ENCODE peak calls at places on chromosome 5, in five cellular contexts. One of them, this sample, is unnamed.

GRCh38 chr5:177443144-177443983 is 3.2 kb upstream of the PRR7 start:
- DNase-seq in heart left ventricle: no peak
- DNase-seq in stomach: no peak
- DNase-seq in IMR-90: no peak
- DNase-seq in A549: no peak
- DNase-seq in this sample: no peak

GRCh38 chr5:152007556-152007955 is 82.9 kb upstream of the GLRA1 start:
- DNase-seq in heart left ventricle: no peak
- DNase-seq in stomach: no peak
- DNase-seq in IMR-90: no peak
- DNase-seq in A549: no peak
- DNase-seq in this sample: no peak

GRCh38 chr5:123180676-123181393 is 91.8 kb downstream of the PRDM6 start:
- DNase-seq in heart left ventricle: no peak
- DNase-seq in stomach: no peak
- DNase-seq in IMR-90: no peak
- DNase-seq in A549: no peak
- DNase-seq in this sample: no peak

GRCh38 chr5:163821142-163821541 is 315.7 kb downstream of the MAT2B start:
- DNase-seq in heart left ventricle: no peak
- DNase-seq in stomach: no peak
- DNase-seq in IMR-90: no peak
- DNase-seq in A549: no peak
- DNase-seq in this sample: no peak

GRCh38 chr5:58965677-58966414 is 383.0 kb downstream of the RAB3C start:
- DNase-seq in heart left ventricle: no peak
- DNase-seq in stomach: no peak
- DNase-seq in IMR-90: no peak
- DNase-seq in A549: no peak
- DNase-seq in this sample: no peak

GRCh38 chr5:89417990-89418820 is 535.2 kb upstream of the MEF2C start:
- DNase-seq in heart left ventricle: no peak
- DNase-seq in stomach: no peak
- DNase-seq in IMR-90: no peak
- DNase-seq in A549: no peak
- DNase-seq in this sample: no peak

GRCh38 chr5:41788800-41789395 is 81.3 kb downstream of the OXCT1 start:
- DNase-seq in heart left ventricle: no peak
- DNase-seq in stomach: no peak
- DNase-seq in IMR-90: peak; percentile 74
- DNase-seq in A549: no peak
- DNase-seq in this sample: no peak

GRCh38 chr5:37839441-37840035 is 303 bp downstream of the GDNF start:
- DNase-seq in heart left ventricle: peak; percentile 37
- DNase-seq in stomach: no peak
- DNase-seq in IMR-90: peak; percentile 73
- DNase-seq in A549: peak; percentile 33
- DNase-seq in this sample: no peak

GRCh38 chr5:142686968-142687367 is 1.1 kb upstream of the FGF1 start:
- DNase-seq in heart left ventricle: no peak
- DNase-seq in stomach: no peak
- DNase-seq in IMR-90: no peak
- DNase-seq in A549: no peak
- DNase-seq in this sample: no peak

GRCh38 chr5:139664727-139665351 is 16.7 kb downstream of the CXXC5 start:
- DNase-seq in heart left ventricle: peak; percentile 54
- DNase-seq in stomach: no peak
- DNase-seq in IMR-90: no peak
- DNase-seq in A549: no peak
- DNase-seq in this sample: no peak

GRCh38 chr5:163766936-163767670 is 261.7 kb downstream of the MAT2B start:
- DNase-seq in heart left ventricle: no peak
- DNase-seq in stomach: no peak
- DNase-seq in IMR-90: no peak
- DNase-seq in A549: no peak
- DNase-seq in this sample: no peak

GRCh38 chr5:166509085-166509484 is 1782.4 kb upstream of the WWC1 start:
- DNase-seq in heart left ventricle: no peak
- DNase-seq in stomach: no peak
- DNase-seq in IMR-90: no peak
- DNase-seq in A549: peak; percentile 3
- DNase-seq in this sample: no peak

GRCh38 chr5:131994533-131995226 is 16.8 kb downstream of the ACSL6 start:
- DNase-seq in heart left ventricle: no peak
- DNase-seq in stomach: no peak
- DNase-seq in IMR-90: no peak
- DNase-seq in A549: no peak
- DNase-seq in this sample: no peak

GRCh38 chr5:141870226-141870625 is 8.0 kb downstream of the PCDH1 start:
- DNase-seq in heart left ventricle: no peak
- DNase-seq in stomach: peak; percentile 44
- DNase-seq in IMR-90: no peak
- DNase-seq in A549: no peak
- DNase-seq in this sample: no peak

GRCh38 chr5:60639544-60639943 is 60.4 kb downstream of the DEPDC1B start:
- DNase-seq in heart left ventricle: no peak
- DNase-seq in stomach: no peak
- DNase-seq in IMR-90: no peak
- DNase-seq in A549: no peak
- DNase-seq in this sample: no peak

GRCh38 chr5:87081511-87082372 is 185.9 kb upstream of the RASA1 start:
- DNase-seq in heart left ventricle: no peak
- DNase-seq in stomach: peak; percentile 35
- DNase-seq in IMR-90: no peak
- DNase-seq in A549: no peak
- DNase-seq in this sample: no peak

GRCh38 chr5:62030326-62030725 is 275.7 kb upstream of the KIF2A start:
- DNase-seq in heart left ventricle: no peak
- DNase-seq in stomach: no peak
- DNase-seq in IMR-90: no peak
- DNase-seq in A549: no peak
- DNase-seq in this sample: no peak

GRCh38 chr5:72005676-72006075 is 101.6 kb upstream of the MAP1B start:
- DNase-seq in heart left ventricle: no peak
- DNase-seq in stomach: no peak
- DNase-seq in IMR-90: no peak
- DNase-seq in A549: no peak
- DNase-seq in this sample: no peak

GRCh38 chr5:130034872-130035271 is 130.6 kb downstream of the CHSY3 start:
- DNase-seq in heart left ventricle: no peak
- DNase-seq in stomach: no peak
- DNase-seq in IMR-90: peak; percentile 8
- DNase-seq in A549: no peak
- DNase-seq in this sample: no peak

GRCh38 chr5:5699062-5699461 is 276.6 kb downstream of the ICE1 start:
- DNase-seq in heart left ventricle: no peak
- DNase-seq in stomach: no peak
- DNase-seq in IMR-90: no peak
- DNase-seq in A549: no peak
- DNase-seq in this sample: no peak

GRCh38 chr5:13412040-13412595 is 532.4 kb downstream of the DNAH5 start:
- DNase-seq in heart left ventricle: no peak
- DNase-seq in stomach: no peak
- DNase-seq in IMR-90: no peak
- DNase-seq in A549: no peak
- DNase-seq in this sample: no peak

GRCh38 chr5:178651046-178651810 is 24.4 kb upstream of the CLK4 start:
- DNase-seq in heart left ventricle: no peak
- DNase-seq in stomach: no peak
- DNase-seq in IMR-90: peak; percentile 21
- DNase-seq in A549: no peak
- DNase-seq in this sample: no peak

GRCh38 chr5:169158764-169159163 is 142.2 kb downstream of the SLIT3 start:
- DNase-seq in heart left ventricle: no peak
- DNase-seq in stomach: no peak
- DNase-seq in IMR-90: no peak
- DNase-seq in A549: no peak
- DNase-seq in this sample: no peak

GRCh38 chr5:55226934-55227737 is at the start of gene MCIDAS:
- DNase-seq in heart left ventricle: no peak
- DNase-seq in stomach: peak; percentile 81
- DNase-seq in IMR-90: peak; percentile 6
- DNase-seq in A549: peak; percentile 84
- DNase-seq in this sample: no peak

GRCh38 chr5:55225346-55225745 is 1.8 kb downstream of the MCIDAS start:
- DNase-seq in heart left ventricle: no peak
- DNase-seq in stomach: no peak
- DNase-seq in IMR-90: no peak
- DNase-seq in A549: no peak
- DNase-seq in this sample: no peak

GRCh38 chr5:55227738-55228430 is 769 bp upstream of the MCIDAS start:
- DNase-seq in heart left ventricle: no peak
- DNase-seq in stomach: no peak
- DNase-seq in IMR-90: no peak
- DNase-seq in A549: no peak
- DNase-seq in this sample: no peak

GRCh38 chr5:55223988-55224240 is 3.2 kb downstream of the MCIDAS start:
- DNase-seq in heart left ventricle: no peak
- DNase-seq in stomach: no peak
- DNase-seq in IMR-90: no peak
- DNase-seq in A549: no peak
- DNase-seq in this sample: no peak

GRCh38 chr5:55226027-55226933 is 835 bp downstream of the MCIDAS start:
- DNase-seq in heart left ventricle: no peak
- DNase-seq in stomach: peak; percentile 63
- DNase-seq in IMR-90: peak; percentile 16
- DNase-seq in A549: peak; percentile 89
- DNase-seq in this sample: no peak
- TF ChIP-seq POLR2A in heart left ventricle: no peak
- TF ChIP-seq POLR2A in stomach: no peak
- TF ChIP-seq POLR2A in IMR-90: no peak
- TF ChIP-seq POLR2A in A549: peak; percentile 38
- TF ChIP-seq POLR2A in this sample: no peak

GRCh38 chr5:127564002-127564769 is 46.7 kb downstream of the PRRC1 start:
- DNase-seq in heart left ventricle: peak; percentile 25
- DNase-seq in stomach: peak; percentile 55
- DNase-seq in IMR-90: peak; percentile 53
- DNase-seq in A549: peak; percentile 65
- DNase-seq in this sample: no peak

GRCh38 chr5:127568166-127568565 is 50.7 kb downstream of the PRRC1 start:
- DNase-seq in heart left ventricle: no peak
- DNase-seq in stomach: no peak
- DNase-seq in IMR-90: no peak
- DNase-seq in A549: no peak
- DNase-seq in this sample: no peak

GRCh38 chr5:127565586-127566270 is 48.3 kb downstream of the PRRC1 start:
- DNase-seq in heart left ventricle: no peak
- DNase-seq in stomach: no peak
- DNase-seq in IMR-90: no peak
- DNase-seq in A549: no peak
- DNase-seq in this sample: no peak

GRCh38 chr5:127563133-127563532 is 45.7 kb downstream of the PRRC1 start:
- DNase-seq in heart left ventricle: no peak
- DNase-seq in stomach: no peak
- DNase-seq in IMR-90: no peak
- DNase-seq in A549: no peak
- DNase-seq in this sample: no peak

DNA sequence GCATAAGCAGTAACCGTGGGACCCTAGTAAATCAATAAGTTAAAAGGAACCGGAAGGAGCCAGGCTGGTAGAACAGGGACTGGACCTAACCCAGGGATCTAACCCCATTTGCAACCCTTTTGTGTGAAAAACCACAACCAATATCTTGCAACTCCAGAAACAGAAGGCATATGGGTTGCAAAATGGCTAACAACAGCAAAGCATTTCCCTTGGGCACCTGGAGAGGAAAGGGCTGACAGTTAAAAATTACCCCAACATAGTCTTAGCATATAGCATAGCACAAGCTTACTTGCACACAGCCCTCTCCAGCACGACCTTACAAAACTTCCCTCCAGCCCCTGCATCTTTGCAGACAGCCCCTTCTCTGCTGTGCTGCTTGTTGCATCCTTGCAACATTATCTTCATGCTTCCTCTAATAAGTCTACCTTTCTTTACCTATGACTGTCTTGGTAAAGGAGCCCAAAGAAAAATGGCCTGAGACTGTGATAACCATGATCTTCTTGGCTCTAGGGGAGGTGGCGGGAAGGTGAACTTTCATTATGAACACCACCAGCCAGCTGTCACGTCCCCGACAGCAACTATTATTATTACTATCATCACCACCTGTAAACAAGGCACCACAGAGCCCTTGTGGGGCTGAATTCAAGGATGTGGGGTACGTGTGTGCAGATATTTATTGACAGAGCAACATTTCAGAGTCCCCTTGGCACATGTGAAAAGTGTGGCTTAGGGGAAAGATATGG is 49.8 kb downstream of the PRRC1 start:
- DNase-seq in heart left ventricle: no peak
- DNase-seq in stomach: no peak
- DNase-seq in IMR-90: no peak
- DNase-seq in A549: no peak
- DNase-seq in this sample: no peak
- H3K4me3 ChIP-seq in heart left ventricle: no peak overlapping the region
- H3K4me3 ChIP-seq in stomach: no peak overlapping the region
- H3K4me3 ChIP-seq in IMR-90: no peak overlapping the region
- H3K4me3 ChIP-seq in A549: no peak overlapping the region
- H3K4me3 ChIP-seq in this sample: no peak overlapping the region

DNA sequence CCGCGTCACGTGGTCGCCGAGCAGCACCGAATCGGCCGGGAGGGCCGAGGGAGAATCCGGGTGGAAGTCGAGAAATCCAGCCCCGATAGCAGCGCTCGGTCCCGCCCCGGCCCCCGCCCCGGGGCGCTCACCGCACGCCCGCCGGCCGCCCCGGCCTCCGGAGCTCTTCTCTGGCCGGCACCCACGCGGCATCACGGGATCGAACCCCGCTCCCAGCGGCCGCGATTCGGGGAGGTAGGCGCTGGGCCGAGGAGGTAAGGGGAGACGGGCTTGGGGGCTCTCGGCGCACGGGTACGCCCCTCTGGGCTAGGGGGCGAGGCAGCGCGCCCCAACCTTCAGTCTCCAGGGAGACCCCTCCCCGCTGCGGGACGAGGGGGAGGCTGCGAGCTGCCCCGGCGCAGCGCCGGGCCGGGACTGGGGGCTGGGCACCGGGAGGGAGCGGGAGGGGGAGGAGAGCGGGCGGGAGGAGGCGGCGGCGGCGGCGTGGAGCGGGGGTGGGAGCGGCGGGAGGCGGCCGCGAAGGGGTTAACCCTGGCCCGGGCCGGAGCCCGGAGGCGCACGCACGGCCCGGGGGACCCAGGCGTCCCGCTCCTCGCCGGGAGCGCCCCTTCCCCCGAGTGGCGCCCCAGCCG is 22.0 kb upstream of the NDST1 start:
- DNase-seq in heart left ventricle: peak; percentile 75
- DNase-seq in stomach: peak; percentile 47
- DNase-seq in IMR-90: peak; percentile 46
- DNase-seq in A549: peak; percentile 48
- DNase-seq in this sample: peak; percentile 20
- TF ChIP-seq POLR2A in heart left ventricle: no peak
- TF ChIP-seq POLR2A in stomach: no peak
- TF ChIP-seq POLR2A in IMR-90: no peak
- TF ChIP-seq POLR2A in A549: peak; percentile 9
- TF ChIP-seq POLR2A in this sample: no peak

DNA sequence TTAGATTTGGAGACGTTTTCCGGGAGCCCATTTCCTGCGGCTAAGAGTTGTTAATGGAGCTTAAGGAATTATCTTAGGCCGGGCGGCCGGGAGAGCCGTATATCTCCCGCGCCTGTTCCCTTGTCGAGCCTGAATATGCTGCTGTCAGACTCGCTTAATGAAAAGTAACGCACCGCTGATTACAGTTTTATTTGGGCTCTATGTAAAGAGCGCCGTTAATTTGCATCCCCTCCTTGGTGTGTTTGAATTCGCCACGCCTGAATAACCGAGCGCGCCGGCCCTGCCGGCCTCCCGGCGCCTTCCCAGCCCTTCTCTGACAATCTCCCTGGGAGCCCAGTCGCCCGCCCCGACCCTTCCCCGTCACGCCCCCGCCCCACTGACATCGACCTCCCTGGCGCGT is 7.9 kb downstream of the IRX4 start:
- DNase-seq in heart left ventricle: no peak
- DNase-seq in stomach: no peak
- DNase-seq in IMR-90: no peak
- DNase-seq in A549: no peak
- DNase-seq in this sample: no peak
- H3K4me3 ChIP-seq in heart left ventricle: no peak overlapping the region
- H3K4me3 ChIP-seq in stomach: no peak overlapping the region
- H3K4me3 ChIP-seq in IMR-90: no peak overlapping the region
- H3K4me3 ChIP-seq in A549: no peak overlapping the region
- H3K4me3 ChIP-seq in this sample: no peak overlapping the region